ENCODE peak calls at places on chromosome 3, in eight cellular contexts. K is HEK293T; S is stimulated activated CD4-positive, alpha-beta T cell treated with anti-CD3 and anti-CD28 coated beads, Interleukin-15, amount 100 ng/mL, for 24 hours; V is T-helper 9 cell; P is amniotic epithelial cell; M is neuronal stem cell; Q is A549; E is GM10248. D is an unnamed sample.

GRCh38 chr3:16309558-16309957 is 44.5 kb downstream of the OXNAD1 start:
- DNase-seq in P (peak), M (no peak), S (peak), K (no peak), E (no peak), Q (no peak), V (peak), D (peak)

GRCh38 chr3:131903988-131904415 is 130.8 kb downstream of the CPNE4 start:
- DNase-seq in V (no peak), S (no peak), Q (peak), E (no peak), K (no peak), P (peak), M (no peak), D (peak)

GRCh38 chr3:139288266-139288821 is 55.5 kb upstream of the MRPS22 start:
- DNase-seq in P (peak), M (no peak), S (no peak), K (no peak), E (no peak), V (no peak), Q (no peak), D (no peak)

GRCh38 chr3:5277612-5278236 is 90.2 kb downstream of the EDEM1 start:
- DNase-seq in S (no peak), Q (no peak), E (no peak), M (no peak), K (no peak), P (no peak), V (no peak), D (no peak)

GRCh38 chr3:78641703-78642102 is 1126.1 kb downstream of the ROBO1 start:
- DNase-seq in V (no peak), P (no peak), K (no peak), S (no peak), M (no peak), E (no peak), Q (no peak), D (no peak)

GRCh38 chr3:62101488-62101887 is 271.9 kb downstream of the FEZF2 start:
- DNase-seq in E (no peak), K (no peak), P (no peak), Q (no peak), V (no peak), S (no peak), M (no peak), D (no peak)

GRCh38 chr3:150299221-150299620 is 108.9 kb upstream of the TSC22D2 start:
- DNase-seq in K (no peak), V (no peak), P (peak), E (no peak), S (no peak), Q (no peak), M (no peak), D (peak)

GRCh38 chr3:29430558-29430971 is 149.7 kb downstream of the RBMS3 start:
- DNase-seq in K (peak), S (no peak), P (peak), V (no peak), Q (peak), M (peak), E (no peak), D (peak)

GRCh38 chr3:141921316-141921715 is 44.9 kb downstream of the ATP1B3 start:
- DNase-seq in P (no peak), Q (no peak), K (no peak), E (no peak), S (no peak), V (no peak), M (no peak), D (no peak)

GRCh38 chr3:29447946-29448632 is 167.2 kb downstream of the RBMS3 start:
- DNase-seq in Q (no peak), S (no peak), P (no peak), M (no peak), K (no peak), E (no peak), V (no peak), D (no peak)

GRCh38 chr3:16236856-16237393 is 27.8 kb downstream of the DPH3 start:
- DNase-seq in P (no peak), M (no peak), E (no peak), S (no peak), Q (no peak), K (no peak), V (no peak), D (no peak)

GRCh38 chr3:71530903-71531535 is 52.5 kb downstream of the FOXP1 start:
- DNase-seq in V (no peak), M (no peak), K (peak), P (no peak), E (no peak), Q (no peak), S (no peak), D (no peak)

GRCh38 chr3:194830401-194830800 is 144.7 kb downstream of the FAM43A start:
- DNase-seq in M (no peak), V (no peak), P (no peak), Q (no peak), E (no peak), S (no peak), K (no peak), D (no peak)

GRCh38 chr3:143358155-143358792 is 238.7 kb downstream of the CHST2 start:
- DNase-seq in M (no peak), P (no peak), V (no peak), S (no peak), K (no peak), E (no peak), Q (no peak), D (no peak)

GRCh38 chr3:105868450-105868744 is 415 bp downstream of the CBLB start:
- DNase-seq in E (peak), M (peak), P (peak), V (peak), K (peak), Q (peak), S (peak), D (peak)

GRCh38 chr3:30471076-30471475 is 135.3 kb upstream of the TGFBR2 start:
- DNase-seq in Q (no peak), S (no peak), M (no peak), E (no peak), P (peak), V (no peak), K (no peak), D (peak)

GRCh38 chr3:115436767-115437301 is 186.5 kb upstream of the GAP43 start:
- DNase-seq in K (no peak), Q (peak), P (peak), E (no peak), S (no peak), V (no peak), M (no peak), D (peak)

GRCh38 chr3:138949445-138950005 is 2.5 kb downstream of the FOXL2NB start:
- DNase-seq in K (no peak), S (no peak), Q (no peak), E (no peak), P (no peak), V (no peak), M (no peak), D (no peak)

GRCh38 chr3:83169473-83169872 is 1408.0 kb upstream of the GBE1 start:
- DNase-seq in P (no peak), Q (no peak), S (no peak), E (no peak), V (no peak), M (no peak), K (no peak), D (no peak)

GRCh38 chr3:156614642-156615511 is 59.5 kb upstream of the TIPARP start:
- DNase-seq in E (no peak), V (no peak), Q (no peak), K (no peak), S (no peak), M (no peak), P (peak), D (peak)

GRCh38 chr3:46849098-46849631 is 14.1 kb downstream of the MYL3 start:
- DNase-seq in M (no peak), Q (no peak), V (no peak), E (no peak), S (no peak), K (no peak), P (no peak), D (no peak)

GRCh38 chr3:112610121-112610520 is 30.8 kb downstream of the CCDC80 start:
- DNase-seq in M (no peak), V (no peak), K (no peak), S (no peak), Q (no peak), E (no peak), P (peak), D (peak)

GRCh38 chr3:60743631-60744164 is 507.6 kb downstream of the FHIT start:
- DNase-seq in P (no peak), Q (no peak), K (peak), S (no peak), E (no peak), M (peak), V (no peak), D (no peak)

GRCh38 chr3:149277338-149277813 is 55.7 kb upstream of the CP start:
- DNase-seq in Q (peak), K (no peak), M (no peak), V (no peak), E (no peak), P (peak), S (no peak), D (peak)

GRCh38 chr3:155766206-155766605 is 21.3 kb upstream of the PLCH1 start:
- DNase-seq in S (no peak), M (no peak), V (no peak), K (no peak), Q (peak), P (peak), E (no peak), D (peak)

GRCh38 chr3:25663324-25664065 is 1.2 kb downstream of the TOP2B start:
- DNase-seq in Q (peak), V (peak), E (peak), S (peak), P (peak), M (peak), K (peak), D (peak)

GRCh38 chr3:71022552-71023335 is 560.8 kb downstream of the FOXP1 start:
- DNase-seq in S (no peak), Q (peak), E (no peak), P (peak), K (no peak), V (no peak), M (peak), D (no peak)

GRCh38 chr3:139745831-139746230 is 68.1 kb upstream of the NMNAT3 start:
- DNase-seq in K (no peak), S (no peak), Q (no peak), M (no peak), V (no peak), P (peak), E (no peak), D (peak)

GRCh38 chr3:125359700-125360099 is 15.4 kb downstream of the ZNF148 start:
- DNase-seq in S (no peak), M (no peak), K (no peak), E (no peak), Q (no peak), P (no peak), V (no peak), D (no peak)

GRCh38 chr3:45937206-45938042 is 5.8 kb upstream of the CXCR6 start:
- DNase-seq in V (no peak), E (no peak), Q (no peak), P (no peak), K (no peak), M (no peak), S (no peak), D (no peak)

GRCh38 chr3:177195242-177195940 is 1.9 kb downstream of the TBL1XR1 start:
- DNase-seq in E (no peak), S (peak), V (no peak), Q (no peak), K (no peak), M (no peak), P (no peak), D (peak)

GRCh38 chr3:29140706-29141105 is 140.2 kb upstream of the RBMS3 start:
- DNase-seq in K (no peak), M (no peak), E (no peak), V (no peak), S (no peak), Q (no peak), P (peak), D (peak)

GRCh38 chr3:11290743-11291680 is 18.8 kb downstream of the ATG7 start:
- DNase-seq in Q (no peak), V (no peak), P (peak), M (no peak), E (no peak), S (peak), K (no peak), D (peak)

GRCh38 chr3:50157821-50158556 is 2.9 kb downstream of the SEMA3F start:
- DNase-seq in S (no peak), P (no peak), V (no peak), M (no peak), Q (no peak), K (no peak), E (no peak), D (no peak)

GRCh38 chr3:113212155-113212844 is 943 bp downstream of the BOC start:
- DNase-seq in Q (peak), P (no peak), V (no peak), K (no peak), S (peak), E (peak), M (no peak), D (peak)

GRCh38 chr3:139935866-139936817 is 1.2 kb downstream of the CLSTN2 start:
- DNase-seq in P (no peak), V (no peak), M (peak), E (peak), K (peak), S (no peak), Q (no peak), D (peak)

GRCh38 chr3:98563661-98564281 is 29.6 kb downstream of the CPOX start:
- DNase-seq in S (no peak), Q (no peak), K (no peak), E (peak), V (peak), P (peak), M (no peak), D (peak)

GRCh38 chr3:11552289-11553264 is 91.1 kb downstream of the VGLL4 start:
- DNase-seq in E (no peak), V (no peak), M (no peak), K (no peak), P (no peak), Q (no peak), S (no peak), D (no peak)

GRCh38 chr3:184160456-184160855 is 5.3 kb downstream of the DVL3 start:
- DNase-seq in Q (no peak), P (peak), V (no peak), S (no peak), M (no peak), K (no peak), E (peak), D (peak)

D was measured in iris pigment epithelial cell.